ENCODE peak calls at places on chromosomes 4 and X, in nine cellular contexts. B is stimulated activated naive B cell treated with anti-CD40 and anti-IgM and Interleukin-4, amounts not matched to agents 10 μg/mL and 1 μg/mL and 100 μg/mL, for 72 hours; U is head of caudate nucleus; W is bronchial epithelial cell; O is activated CD8-positive, alpha-beta T cell treated with anti-CD3 and anti-CD28 coated beads, Interleukin-2, amount 10 ng/mL, durations not matched to agents 7 days and 5 days; I is activated CD4-positive, alpha-beta T cell treated with anti-CD3 and anti-CD28 coated beads for 4 hours; T is kidney tubule cell; M is prostate gland; G is dermis blood vessel endothelial cell. N is an unnamed sample.
A peak's percentile ranks its signal among the peaks of the same experiment; 100 is the strongest.

GRCh38 chr4:78210694-78211093 is 153.6 kb downstream of the FRAS1 start:
- DNase-seq in O (no peak), M (no peak), T (no peak), U (no peak), B (no peak), I (no peak), W (no peak), G (no peak), N (no peak)

GRCh38 chrX:112094729-112095128 is 12.2 kb upstream of the TRPC5 start:
- DNase-seq in U (no peak), O (no peak), B (no peak), I (no peak), W (no peak), T (no peak), G (no peak), M (no peak), N (no peak)

GRCh38 chrX:47645530-47645929 is 4.8 kb downstream of the ELK1 start:
- DNase-seq in W (no peak), U (no peak), T (peak; percentile 19), B (no peak), O (no peak), G (no peak), M (no peak), I (no peak), N (no peak)

GRCh38 chr4:10006604-10007435 is 14.5 kb downstream of the SLC2A9 start:
- DNase-seq in I (no peak), W (peak; percentile 98), G (peak; percentile 71), U (no peak), M (peak; percentile 52), B (no peak), T (peak; percentile 96), O (no peak), N (peak; percentile 56)

GRCh38 chr4:917466-917865 is 14.7 kb downstream of the GAK start:
- DNase-seq in G (no peak), O (no peak), M (no peak), I (no peak), B (no peak), U (peak; percentile 17), T (no peak), W (no peak), N (no peak)

GRCh38 chrX:78619829-78620228 is 39.3 kb downstream of the RTL3 start:
- DNase-seq in T (no peak), U (no peak), B (no peak), I (no peak), G (no peak), M (no peak), O (no peak), W (peak; percentile 0), N (peak; percentile 34)

GRCh38 chr4:70895405-70895804 is 6.8 kb upstream of the MOB1B start:
- DNase-seq in W (no peak), I (no peak), T (peak; percentile 44), B (no peak), M (no peak), G (no peak), U (no peak), O (no peak), N (peak; percentile 90)

GRCh38 chr4:83019794-83020497 is 9.3 kb upstream of the LIN54 start:
- DNase-seq in U (no peak), I (no peak), G (no peak), O (no peak), W (no peak), T (no peak), M (no peak), B (no peak), N (no peak)

GRCh38 chr4:28287837-28288236 is 1427.2 kb downstream of the STIM2 start:
- DNase-seq in I (no peak), M (no peak), G (peak; percentile 1), U (no peak), W (peak; percentile 97), T (peak; percentile 95), O (no peak), B (no peak), N (peak; percentile 78)

GRCh38 chrX:27893211-27893610 is 85.4 kb downstream of the MAGEB10 start:
- DNase-seq in M (no peak), G (no peak), W (no peak), I (no peak), B (no peak), O (no peak), U (no peak), T (no peak), N (no peak)

GRCh38 chr4:154164931-154165839 is 326.4 kb downstream of the DCHS2 start:
- DNase-seq in M (no peak), W (peak; percentile 76), U (no peak), O (no peak), I (no peak), T (peak; percentile 81), G (no peak), B (peak; percentile 28), N (peak; percentile 97)

GRCh38 chrX:125131146-125131545 is 188.5 kb upstream of the TEX13C start:
- DNase-seq in B (no peak), U (no peak), I (no peak), O (no peak), T (peak; percentile 48), M (no peak), G (no peak), W (peak; percentile 28), N (peak; percentile 2)

GRCh38 chr4:25161599-25161960 is 1.3 kb upstream of the SEPSECS start:
- DNase-seq in B (no peak), O (no peak), W (peak; percentile 55), I (no peak), M (no peak), G (no peak), T (peak; percentile 22), U (no peak), N (peak; percentile 31)

GRCh38 chr4:126715067-126715466 is 917.7 kb upstream of the INTU start:
- DNase-seq in G (no peak), O (no peak), M (no peak), T (no peak), W (no peak), I (no peak), U (no peak), B (no peak), N (no peak)

GRCh38 chrX:115709039-115709438 is 148.1 kb downstream of the PLS3 start:
- DNase-seq in W (peak; percentile 66), M (no peak), B (no peak), G (no peak), O (no peak), I (no peak), T (peak; percentile 18), U (no peak), N (no peak)

GRCh38 chr4:4428966-4429875 is 42.3 kb downstream of the NSG1 start:
- DNase-seq in B (no peak), G (no peak), O (no peak), M (no peak), I (no peak), T (no peak), W (no peak), U (no peak), N (no peak)

GRCh38 chrX:3161686-3162085 is 120.4 kb downstream of the ARSF start:
- DNase-seq in G (no peak), W (peak; percentile 14), M (no peak), O (no peak), U (no peak), I (no peak), T (peak; percentile 22), B (no peak), N (no peak)

GRCh38 chr4:878796-879729 is 53.1 kb downstream of the GAK start:
- DNase-seq in B (no peak), O (peak; percentile 72), M (no peak), G (no peak), U (no peak), I (peak; percentile 39), T (no peak), W (no peak), N (no peak)

GRCh38 chrX:52271212-52271611 is 86.5 kb downstream of the MAGED4 start:
- DNase-seq in W (peak; percentile 20), T (peak; percentile 45), M (no peak), I (no peak), G (peak; percentile 3), O (peak; percentile 24), U (no peak), B (no peak), N (no peak)

GRCh38 chr4:165199286-165199685 is 8.1 kb upstream of the KLHL2 start:
- DNase-seq in G (no peak), B (no peak), T (peak; percentile 50), M (no peak), I (no peak), U (no peak), O (no peak), W (peak; percentile 42), N (peak; percentile 54)

GRCh38 chrX:16479206-16479869 is 170.6 kb upstream of the S100G start:
- DNase-seq in T (peak; percentile 87), W (peak; percentile 92), M (no peak), G (peak; percentile 51), O (no peak), B (no peak), I (no peak), U (no peak), N (peak; percentile 5)

GRCh38 chr4:74397748-74398426 is 32.9 kb downstream of the EREG start:
- DNase-seq in I (no peak), M (no peak), G (no peak), O (no peak), T (peak; percentile 12), B (no peak), W (no peak), U (no peak), N (no peak)

GRCh38 chrX:72125331-72126047 is 6.2 kb downstream of the RTL5 start:
- DNase-seq in W (no peak), G (no peak), T (peak; percentile 38), U (no peak), M (no peak), I (no peak), O (no peak), B (no peak), N (no peak)

GRCh38 chr4:145307120-145307519 is 126.7 kb upstream of the OTUD4 start:
- DNase-seq in U (no peak), T (no peak), B (no peak), M (no peak), W (no peak), I (no peak), O (no peak), G (peak; percentile 62), N (no peak)

GRCh38 chr4:73919691-73920090 is 50.5 kb downstream of the CXCL1 start:
- DNase-seq in W (peak; percentile 23), G (no peak), M (no peak), B (no peak), U (no peak), I (no peak), T (peak; percentile 74), O (no peak), N (peak; percentile 57)

GRCh38 chr4:955931-956381 is 17.4 kb downstream of the DGKQ start:
- DNase-seq in U (no peak), G (no peak), T (no peak), B (no peak), O (no peak), W (no peak), M (no peak), I (no peak), N (no peak)

GRCh38 chrX:69158166-69159040 is 6.8 kb downstream of the PJA1 start:
- DNase-seq in B (no peak), W (peak; percentile 83), U (no peak), G (peak; percentile 81), M (peak; percentile 17), T (peak; percentile 88), I (peak; percentile 18), O (peak; percentile 44), N (peak; percentile 71)

GRCh38 chr4:56465599-56466295 is 1.7 kb upstream of the SRP72 start:
- DNase-seq in M (no peak), I (no peak), B (no peak), O (no peak), T (peak; percentile 32), U (no peak), W (peak; percentile 57), G (peak; percentile 12), N (peak; percentile 24)

GRCh38 chrX:18166068-18166467 is 54.6 kb downstream of the BEND2 start:
- DNase-seq in G (no peak), W (no peak), B (no peak), T (no peak), U (no peak), I (no peak), M (no peak), O (no peak), N (no peak)

GRCh38 chr4:87506974-87507701 is 22.0 kb downstream of the SPARCL1 start:
- DNase-seq in M (no peak), T (peak; percentile 72), O (no peak), G (peak; percentile 28), B (no peak), U (no peak), I (no peak), W (peak; percentile 75), N (peak; percentile 85)

GRCh38 chrX:103756736-103757135 is 19.9 kb upstream of the PLP1 start:
- DNase-seq in U (no peak), G (no peak), B (no peak), M (no peak), O (no peak), W (no peak), I (no peak), T (no peak), N (no peak)